ENCODE peak calls at places on chromosome 10, in four cellular contexts. One of them, this sample, is unnamed.

GRCh38 chr10:48444266-48444665 is 137.8 kb downstream of the MAPK8 start:
- DNase-seq in iPS DF 6.9: peak; percentile 27
- DNase-seq in stimulated activated CD8-positive, alpha-beta memory T cell treated with anti-CD3 and anti-CD28 coated beads, Interleukin-4, amount 100 ng/mL, for 24 hours: no peak
- DNase-seq in caudate nucleus: no peak
- DNase-seq in this sample: peak; percentile 30

GRCh38 chr10:36462194-36462593 is 663.2 kb upstream of the ANKRD30A start:
- DNase-seq in caudate nucleus: no peak
- DNase-seq in stimulated activated CD8-positive, alpha-beta memory T cell treated with anti-CD3 and anti-CD28 coated beads, Interleukin-4, amount 100 ng/mL, for 24 hours: no peak
- DNase-seq in iPS DF 6.9: no peak
- DNase-seq in this sample: no peak

GRCh38 chr10:93580824-93581223 is 14.4 kb downstream of the FFAR4 start:
- DNase-seq in stimulated activated CD8-positive, alpha-beta memory T cell treated with anti-CD3 and anti-CD28 coated beads, Interleukin-4, amount 100 ng/mL, for 24 hours: no peak
- DNase-seq in iPS DF 6.9: no peak
- DNase-seq in caudate nucleus: peak; percentile 12
- DNase-seq in this sample: no peak

GRCh38 chr10:100697070-100697469 is 48.3 kb upstream of the PAX2 start:
- DNase-seq in caudate nucleus: no peak
- DNase-seq in iPS DF 6.9: no peak
- DNase-seq in stimulated activated CD8-positive, alpha-beta memory T cell treated with anti-CD3 and anti-CD28 coated beads, Interleukin-4, amount 100 ng/mL, for 24 hours: no peak
- DNase-seq in this sample: no peak

GRCh38 chr10:8787649-8788048 is 733.2 kb downstream of the GATA3 start:
- DNase-seq in caudate nucleus: no peak
- DNase-seq in iPS DF 6.9: no peak
- DNase-seq in stimulated activated CD8-positive, alpha-beta memory T cell treated with anti-CD3 and anti-CD28 coated beads, Interleukin-4, amount 100 ng/mL, for 24 hours: no peak
- DNase-seq in this sample: no peak

GRCh38 chr10:75015440-75015839 is 96.0 kb upstream of the SAMD8 start:
- DNase-seq in stimulated activated CD8-positive, alpha-beta memory T cell treated with anti-CD3 and anti-CD28 coated beads, Interleukin-4, amount 100 ng/mL, for 24 hours: no peak
- DNase-seq in caudate nucleus: no peak
- DNase-seq in iPS DF 6.9: no peak
- DNase-seq in this sample: no peak

GRCh38 chr10:34580643-34581042 is 234.5 kb downstream of the PARD3 start:
- DNase-seq in caudate nucleus: no peak
- DNase-seq in iPS DF 6.9: no peak
- DNase-seq in stimulated activated CD8-positive, alpha-beta memory T cell treated with anti-CD3 and anti-CD28 coated beads, Interleukin-4, amount 100 ng/mL, for 24 hours: no peak
- DNase-seq in this sample: no peak

GRCh38 chr10:129772472-129773358 is 191.4 kb downstream of the EBF3 start:
- DNase-seq in iPS DF 6.9: no peak
- DNase-seq in caudate nucleus: no peak
- DNase-seq in stimulated activated CD8-positive, alpha-beta memory T cell treated with anti-CD3 and anti-CD28 coated beads, Interleukin-4, amount 100 ng/mL, for 24 hours: no peak
- DNase-seq in this sample: no peak

GRCh38 chr10:48274636-48275035 is at the start of gene FRMPD2:
- DNase-seq in stimulated activated CD8-positive, alpha-beta memory T cell treated with anti-CD3 and anti-CD28 coated beads, Interleukin-4, amount 100 ng/mL, for 24 hours: no peak
- DNase-seq in iPS DF 6.9: no peak
- DNase-seq in caudate nucleus: no peak
- DNase-seq in this sample: no peak

GRCh38 chr10:92810934-92811532 is 37.3 kb upstream of the EXOC6 start:
- DNase-seq in stimulated activated CD8-positive, alpha-beta memory T cell treated with anti-CD3 and anti-CD28 coated beads, Interleukin-4, amount 100 ng/mL, for 24 hours: no peak
- DNase-seq in caudate nucleus: no peak
- DNase-seq in iPS DF 6.9: no peak
- DNase-seq in this sample: no peak

GRCh38 chr10:93535293-93535692 is 31.2 kb upstream of the FFAR4 start:
- DNase-seq in stimulated activated CD8-positive, alpha-beta memory T cell treated with anti-CD3 and anti-CD28 coated beads, Interleukin-4, amount 100 ng/mL, for 24 hours: no peak
- DNase-seq in iPS DF 6.9: no peak
- DNase-seq in caudate nucleus: no peak
- DNase-seq in this sample: no peak